ENCODE peak calls at places on chromosomes 4 and X, in seven cellular contexts. Z is IMR-90, W is HepG2, V is GM12878, B is K562, I is H1, O is A549. A is an unnamed sample.

GRCh38 chr4:26139310-26139924 is 181.4 kb upstream of the RBPJ start:
- DNase-seq in Z (no peak), W (no peak), V (no peak), B (no peak), I (no peak), O (no peak), A (no peak)

GRCh38 chr4:20337261-20337664 is 85.6 kb downstream of the SLIT2 start:
- DNase-seq in Z (peak; percentile 15), W (no peak), V (no peak), B (no peak), I (no peak), O (no peak), A (no peak)

GRCh38 chr4:20074450-20074849 is 177.3 kb upstream of the SLIT2 start:
- DNase-seq in Z (peak; percentile 55), W (no peak), V (no peak), B (no peak), I (no peak), O (no peak), A (no peak)

GRCh38 chr4:88794952-88795351 is 97.3 kb upstream of the NAP1L5 start:
- DNase-seq in Z (no peak), W (no peak), V (no peak), B (no peak), I (no peak), O (no peak), A (no peak)

GRCh38 chr4:1859389-1859753 is 3.4 kb upstream of the LETM1 start:
- DNase-seq in Z (no peak), W (no peak), V (no peak), B (no peak), I (no peak), O (no peak), A (no peak)

GRCh38 chr4:155758500-155759371 is at the start of gene GUCY1B1:
- DNase-seq in Z (peak; percentile 94), W (no peak), V (peak; percentile 44), B (peak; percentile 43), I (peak; percentile 83), O (peak; percentile 86), A (no peak)

GRCh38 chrX:19904778-19905367 is 17.5 kb upstream of the SH3KBP1 start:
- DNase-seq in Z (peak; percentile 63), W (peak; percentile 31), V (no peak), B (peak; percentile 47), I (no peak), O (peak; percentile 60), A (peak; percentile 34)

GRCh38 chr4:7960790-7961655 is 21.4 kb upstream of the AFAP1 start:
- DNase-seq in Z (peak; percentile 100), W (no peak), V (peak; percentile 56), B (no peak), I (no peak), O (peak; percentile 80), A (no peak)

GRCh38 chr4:185965456-185966384 is 103.2 kb upstream of the TLR3 start:
- DNase-seq in Z (no peak), W (no peak), V (peak; percentile 3), B (no peak), I (no peak), O (no peak), A (no peak)

GRCh38 chr4:176357359-176358082 is 37.8 kb downstream of the SPCS3 start:
- DNase-seq in Z (peak; percentile 39), W (no peak), V (peak; percentile 48), B (no peak), I (no peak), O (no peak), A (no peak)

GRCh38 chr4:77193511-77194236 is 36.7 kb downstream of the CCNG2 start:
- DNase-seq in Z (no peak), W (no peak), V (peak; percentile 69), B (peak; percentile 65), I (no peak), O (no peak), A (no peak)

GRCh38 chr4:152166567-152166966 is 369.3 kb downstream of the FBXW7 start:
- DNase-seq in Z (no peak), W (no peak), V (no peak), B (no peak), I (no peak), O (no peak), A (no peak)

GRCh38 chrX:132407704-132408103 is 81.1 kb downstream of the MBNL3 start:
- DNase-seq in Z (no peak), W (no peak), V (no peak), B (no peak), I (no peak), O (no peak), A (no peak)

GRCh38 chrX:112628288-112628687 is 51.5 kb downstream of the LHFPL1 start:
- DNase-seq in Z (no peak), W (no peak), V (no peak), B (no peak), I (no peak), O (no peak), A (no peak)

GRCh38 chr4:142801966-142802365 is 44.1 kb downstream of the INPP4B start:
- DNase-seq in Z (no peak), W (no peak), V (no peak), B (no peak), I (no peak), O (no peak), A (no peak)

GRCh38 chr4:46211406-46211805 is 87.6 kb upstream of the GABRG1 start:
- DNase-seq in Z (no peak), W (no peak), V (no peak), B (no peak), I (no peak), O (no peak), A (no peak)

GRCh38 chrX:43741843-43742573 is 85.9 kb downstream of the MAOA start:
- DNase-seq in Z (no peak), W (no peak), V (no peak), B (no peak), I (no peak), O (no peak), A (no peak)

GRCh38 chrX:132435222-132435621 is 53.6 kb downstream of the MBNL3 start:
- DNase-seq in Z (no peak), W (no peak), V (no peak), B (no peak), I (no peak), O (no peak), A (no peak)

GRCh38 chr4:148782284-148782683 is 340.1 kb upstream of the NR3C2 start:
- DNase-seq in Z (no peak), W (no peak), V (no peak), B (no peak), I (peak; percentile 72), O (peak; percentile 1), A (no peak)

DNA sequence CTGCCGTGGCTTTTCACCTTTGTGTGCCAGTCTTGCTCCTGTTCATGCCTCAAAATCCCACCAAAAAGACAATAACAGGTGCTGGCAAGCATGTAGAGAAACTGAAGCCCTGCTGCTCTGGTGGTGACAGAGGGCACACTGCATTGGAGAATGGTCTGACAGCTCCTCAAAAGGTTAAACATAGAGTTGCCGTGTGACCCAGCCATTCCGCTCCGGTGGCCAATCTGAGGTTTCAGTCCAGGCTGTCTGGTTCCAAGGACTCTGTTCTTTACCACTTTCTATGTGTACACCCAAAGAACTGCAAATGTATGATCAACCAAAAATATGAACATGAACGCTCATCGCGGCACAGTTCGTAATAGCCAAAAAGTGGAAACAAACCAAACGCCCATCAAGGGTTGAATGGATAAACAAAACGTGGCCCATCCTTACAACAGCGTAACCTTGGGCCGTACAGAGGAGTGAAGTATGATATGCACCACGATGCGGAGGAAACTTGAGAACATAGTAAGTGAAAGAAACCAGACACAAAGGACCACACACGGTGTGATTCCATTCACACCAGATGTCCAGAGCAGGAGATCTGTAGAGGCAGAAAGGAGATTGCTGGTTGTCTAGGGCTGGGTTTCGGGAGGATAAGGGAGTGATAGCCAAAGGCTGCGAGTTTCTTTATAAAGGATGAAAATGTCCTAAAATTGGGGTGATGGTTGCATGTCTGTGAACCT is 33.6 kb upstream of the WFS1 start:
- DNase-seq in Z (no peak), W (no peak), V (no peak), B (no peak), I (no peak), O (no peak), A (no peak)
- TF ChIP-seq CEBPB in Z (no peak), W (no peak), V (no peak), B (no peak), I (no peak), O (no peak), A (no peak)

DNA sequence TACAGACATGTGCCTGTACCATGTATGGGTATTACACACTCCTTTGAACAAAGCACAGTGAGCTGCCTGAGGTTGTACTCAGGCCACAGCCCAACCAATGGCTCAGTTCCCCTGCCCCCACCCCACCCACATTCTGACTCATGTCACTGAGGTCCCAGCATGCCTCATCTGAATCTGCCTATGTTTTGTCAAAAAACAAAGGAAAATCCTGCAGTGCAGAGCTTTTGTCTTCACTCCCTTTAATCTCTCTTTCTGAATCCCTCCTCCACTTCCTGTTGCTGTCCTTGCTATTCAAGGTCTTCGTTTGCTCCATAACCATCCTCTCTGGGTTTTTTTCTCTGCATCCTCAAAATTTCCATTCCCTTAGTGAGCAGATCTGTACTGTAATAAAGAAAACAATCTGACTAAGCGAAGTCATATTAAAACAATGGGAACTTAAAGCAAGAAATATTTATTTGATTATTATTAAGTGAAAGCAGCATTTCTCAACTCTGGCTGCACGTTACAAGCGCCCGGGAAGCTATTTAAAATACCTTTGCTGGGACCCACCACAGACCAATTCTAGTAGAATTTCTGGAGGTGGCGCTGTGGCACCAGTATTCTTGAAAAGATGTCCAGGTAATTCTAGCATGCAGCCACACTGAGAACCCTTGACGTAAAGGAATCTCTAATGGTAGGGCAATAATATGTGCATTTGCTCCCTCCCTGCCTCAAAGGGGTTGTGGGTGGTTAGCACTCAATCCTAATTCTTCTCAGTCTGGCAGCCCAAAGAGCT is 8.8 kb downstream of the GUCY2F start:
- DNase-seq in Z (peak; percentile 31), W (peak; percentile 42), V (no peak), B (peak; percentile 18), I (no peak), O (peak; percentile 21), A (peak; percentile 27)
- TF ChIP-seq CEBPB in Z (no peak), W (no peak), V (no peak), B (no peak), I (no peak), O (no peak), A (no peak)

DNA sequence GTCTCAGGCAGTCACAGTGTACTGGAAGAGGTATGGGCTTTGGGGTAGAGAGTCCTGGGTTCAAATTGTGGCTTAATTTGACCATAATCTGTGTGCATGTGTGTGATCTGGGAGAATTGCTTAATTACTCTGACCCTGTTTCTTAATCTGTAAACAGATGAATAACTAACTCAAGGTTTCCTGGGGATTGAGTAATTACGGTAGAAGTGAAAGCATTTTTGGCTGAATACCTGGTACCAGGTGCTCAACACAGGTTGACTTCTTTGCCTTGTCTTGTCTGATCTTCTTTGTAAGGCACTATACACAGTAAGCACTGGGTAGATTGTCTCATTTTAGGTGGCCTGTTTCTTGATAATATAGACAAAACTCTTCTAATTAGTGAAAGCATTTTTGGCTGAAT is 180.9 kb downstream of the SPRY1 start:
- DNase-seq in Z (no peak), W (no peak), V (no peak), B (no peak), I (no peak), O (no peak), A (no peak)
- TF ChIP-seq CEBPB in Z (no peak), W (no peak), V (no peak), B (no peak), I (no peak), O (no peak), A (no peak)

DNA sequence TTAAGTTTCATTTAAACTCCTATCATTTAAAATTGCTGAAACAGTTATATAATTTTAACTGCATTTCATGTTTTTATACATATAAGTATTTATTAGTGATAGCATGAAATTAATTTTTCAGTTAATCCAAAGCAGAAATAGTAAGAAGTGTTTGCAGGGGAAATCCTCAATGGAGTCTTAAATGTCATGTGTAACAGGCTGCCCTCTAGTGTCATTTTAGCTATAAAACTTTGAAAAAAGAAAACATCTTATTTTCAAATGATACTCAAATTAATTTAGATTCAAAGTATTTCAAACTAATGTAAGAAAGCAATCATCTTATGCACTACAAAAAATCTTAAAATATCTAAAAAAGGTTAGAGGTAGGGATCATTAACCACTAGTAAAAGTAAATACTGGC is 27.1 kb downstream of the TAPT1 start:
- DNase-seq in Z (peak; percentile 37), W (peak; percentile 15), V (no peak), B (no peak), I (no peak), O (peak; percentile 12), A (no peak)
- TF ChIP-seq CEBPB in Z (no peak), W (no peak), V (no peak), B (no peak), I (no peak), O (no peak), A (no peak)